ENCODE peak calls at places on chromosome 17, in six cellular contexts. I is IMR-90, F is neuronal stem cell, G is trophoblast cell, S is H1, Y is H9. Z is an unnamed sample.
A peak's percentile ranks its signal among the peaks of the same experiment; 100 is the strongest.

GRCh38 chr17:58046230-58047094 is 36.8 kb upstream of the DYNLL2 start:
- DNase-seq in Y (peak; percentile 66), I (no peak), F (no peak), G (no peak), S (peak; percentile 59), Z (no peak)

GRCh38 chr17:17769869-17770361 is 66.9 kb downstream of the SREBF1 start:
- DNase-seq in I (no peak), F (no peak), Y (no peak), S (no peak), G (no peak), Z (no peak)

GRCh38 chr17:50183439-50184001 is 17.7 kb downstream of the SGCA start:
- DNase-seq in S (no peak), F (no peak), Y (no peak), I (peak; percentile 70), G (no peak), Z (no peak)

GRCh38 chr17:74744714-74745547 is 3.5 kb upstream of the NHERF1 start:
- DNase-seq in Y (peak; percentile 91), I (peak; percentile 47), F (peak; percentile 76), G (peak; percentile 94), S (peak; percentile 100), Z (peak; percentile 68)

GRCh38 chr17:60730273-60730672 is 52.6 kb downstream of the BCAS3 start:
- DNase-seq in G (no peak), F (no peak), I (no peak), S (no peak), Y (no peak), Z (no peak)

GRCh38 chr17:4344926-4345325 is 21.5 kb downstream of the UBE2G1 start:
- DNase-seq in F (no peak), Y (no peak), G (no peak), S (no peak), I (no peak), Z (no peak)

GRCh38 chr17:72501404-72502110 is 380.7 kb downstream of the SOX9 start:
- DNase-seq in Y (no peak), S (no peak), F (no peak), I (no peak), G (peak; percentile 35), Z (no peak)

GRCh38 chr17:8300629-8301242 is 5.5 kb upstream of the SLC25A35 start:
- DNase-seq in F (peak; percentile 51), G (peak; percentile 85), S (peak; percentile 63), I (peak; percentile 64), Y (peak; percentile 89), Z (peak; percentile 70)

GRCh38 chr17:50927287-50927686 is 61.1 kb upstream of the TOB1 start:
- DNase-seq in I (no peak), G (peak; percentile 19), F (no peak), S (no peak), Y (no peak), Z (no peak)

GRCh38 chr17:55756689-55757088 is 5.8 kb downstream of the PCTP start:
- DNase-seq in F (no peak), G (no peak), S (no peak), Y (no peak), I (no peak), Z (no peak)

GRCh38 chr17:50114849-50115357 is 15.1 kb downstream of the SAMD14 start:
- DNase-seq in Y (peak; percentile 81), S (peak; percentile 66), I (peak; percentile 70), G (peak; percentile 47), F (no peak), Z (peak; percentile 77)

GRCh38 chr17:63151981-63152523 is 186.0 kb downstream of the TANC2 start:
- DNase-seq in I (peak; percentile 63), Y (no peak), S (no peak), G (no peak), F (peak; percentile 38), Z (peak; percentile 31)

GRCh38 chr17:60134396-60135159 is 15.2 kb upstream of the CA4 start:
- DNase-seq in I (peak; percentile 67), Y (no peak), F (no peak), G (no peak), S (peak; percentile 17), Z (peak; percentile 57)

GRCh38 chr17:74760404-74761105 is 12.1 kb downstream of the NHERF1 start:
- DNase-seq in F (no peak), Y (no peak), I (no peak), S (no peak), G (no peak), Z (no peak)

GRCh38 chr17:48542956-48543853 is 1.7 kb downstream of the HOXB2 start:
- DNase-seq in G (peak; percentile 63), I (peak; percentile 67), F (no peak), S (peak; percentile 84), Y (peak; percentile 79), Z (peak; percentile 66)

GRCh38 chr17:39763046-39763800 is 25.5 kb downstream of the GRB7 start:
- DNase-seq in S (no peak), Y (no peak), I (peak; percentile 35), F (no peak), G (no peak), Z (no peak)

DNA sequence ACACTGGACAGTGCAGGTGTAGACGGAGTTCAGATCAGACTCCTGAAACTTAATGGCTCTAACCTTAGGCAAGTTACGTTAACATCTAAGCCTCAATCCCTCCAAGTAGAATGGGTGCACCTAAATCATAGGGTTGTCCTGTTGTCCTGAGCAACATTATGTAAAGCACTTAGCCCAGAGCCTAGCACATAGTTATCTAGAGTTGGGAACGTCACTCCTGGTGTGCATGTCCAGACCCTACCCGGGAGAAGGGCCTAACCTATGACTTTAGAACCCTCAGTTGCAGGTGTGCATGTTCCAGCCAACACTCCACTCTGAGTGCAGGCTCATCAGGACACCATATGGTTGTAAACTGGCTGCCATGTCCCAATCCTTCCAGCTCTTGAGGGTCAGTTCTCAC is 26.0 kb downstream of the LIG3 start:
- DNase-seq in I (no peak), F (no peak), Y (no peak), S (no peak), G (no peak), Z (no peak)
- H3K14ac ChIP-seq in I (no peak overlapping the region), F (no peak overlapping the region), Y (no peak overlapping the region), S (no peak overlapping the region), G (no peak overlapping the region), Z (no peak overlapping the region)

DNA sequence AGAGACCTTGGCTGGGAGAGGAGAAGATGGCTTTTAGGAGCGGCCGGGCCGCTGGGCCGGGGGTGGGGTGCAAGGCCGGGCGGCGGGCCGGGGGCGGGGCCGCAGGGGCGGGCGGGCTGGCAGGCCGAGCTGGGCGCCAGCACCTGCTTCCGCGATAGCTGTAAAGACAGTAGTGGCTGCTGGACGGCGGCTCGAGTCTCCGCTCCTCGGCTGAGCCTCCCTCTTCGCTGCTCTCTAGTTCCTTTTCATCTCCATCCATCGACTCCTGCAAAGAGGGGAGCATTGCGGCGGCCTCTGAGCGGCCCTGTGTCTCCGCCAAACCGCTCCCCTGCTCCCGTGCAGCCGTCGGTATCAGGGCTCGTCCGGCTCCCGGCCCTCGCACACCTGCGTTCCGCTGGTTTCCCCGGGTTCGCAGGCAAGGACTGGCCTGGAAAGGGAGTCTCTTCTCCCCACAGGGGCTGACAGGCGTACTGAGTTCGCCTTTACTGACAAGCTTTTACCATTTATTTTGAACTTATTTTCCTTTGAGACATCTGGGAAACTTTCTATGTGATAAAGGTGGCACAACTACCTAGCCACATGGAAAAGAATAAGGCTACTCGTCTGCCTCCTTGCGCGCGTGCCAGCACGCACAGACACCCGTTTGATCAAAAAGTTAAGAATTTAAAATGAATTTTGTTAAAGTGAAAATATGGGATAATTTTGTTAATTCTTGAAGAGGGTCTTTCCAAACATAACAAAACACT is at the start of gene C17orf75:
- DNase-seq in I (peak; percentile 70), F (peak; percentile 66), S (peak; percentile 90), Y (peak; percentile 87), G (peak; percentile 53), Z (peak; percentile 57)
- H4K8ac ChIP-seq in I (peak within 1 kb of the TSS; percentile 96), F (peak within 1 kb of the TSS; percentile 96), S (peak within 1 kb of the TSS; percentile 91), Y (no peak within 1 kb of the TSS), G (peak within 1 kb of the TSS; percentile 94), Z (peak within 1 kb of the TSS; percentile 99)

DNA sequence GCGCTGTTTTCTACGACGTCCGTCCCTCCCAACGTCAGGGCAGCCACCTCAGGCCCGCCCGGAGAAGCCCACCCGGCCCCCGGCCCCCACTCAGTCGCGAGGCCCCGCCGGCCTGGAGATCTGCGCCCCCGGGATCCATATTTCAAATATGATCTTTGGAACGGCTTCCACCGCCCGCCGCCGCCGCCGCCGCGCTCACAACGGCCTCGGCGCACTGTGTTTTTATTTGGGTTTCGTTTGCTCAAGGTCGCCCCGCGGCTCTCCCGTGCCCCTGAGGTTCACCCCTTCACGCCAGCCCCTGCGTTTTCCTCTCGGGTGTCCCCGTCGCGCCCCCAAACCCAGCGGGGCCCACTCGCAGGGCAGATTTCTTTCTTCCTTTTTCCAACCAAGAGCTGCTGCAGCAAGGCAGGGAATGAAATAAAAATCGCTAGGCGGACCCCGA is 4.3 kb upstream of the CBX4 start:
- DNase-seq in F (no peak), S (peak; percentile 77), G (no peak), I (no peak), Y (no peak), Z (no peak)
- H3K14ac ChIP-seq in F (no peak overlapping the region), S (no peak overlapping the region), G (no peak overlapping the region), I (no peak overlapping the region), Y (no peak overlapping the region), Z (no peak overlapping the region)

DNA sequence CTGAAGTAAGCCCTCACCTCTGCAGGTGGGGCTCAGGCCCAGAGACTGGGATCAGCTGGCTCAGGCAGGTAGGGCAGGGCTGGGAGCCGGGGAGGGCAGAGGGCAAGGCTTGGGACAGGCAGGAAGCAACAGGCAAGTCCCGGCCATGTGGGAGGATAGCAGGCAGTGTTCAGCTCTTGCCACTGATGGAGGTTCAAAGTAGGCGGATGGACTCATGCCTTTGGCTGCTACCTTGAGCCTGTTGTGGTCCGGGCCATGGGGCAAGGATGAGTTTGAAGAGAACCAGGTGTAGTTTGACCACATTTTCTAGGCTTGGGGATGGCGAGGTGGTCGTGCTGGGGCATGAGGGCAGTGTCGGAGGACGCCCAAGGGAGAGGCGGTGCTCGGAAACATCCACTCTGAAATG is 2.7 kb downstream of the PRCD start:
- DNase-seq in I (no peak), Y (no peak), F (no peak), G (no peak), S (no peak), Z (no peak)
- H4K8ac ChIP-seq in I (no peak overlapping the region), Y (no peak overlapping the region), F (no peak overlapping the region), G (no peak overlapping the region), S (no peak overlapping the region), Z (peak overlapping the region; percentile 52)

DNA sequence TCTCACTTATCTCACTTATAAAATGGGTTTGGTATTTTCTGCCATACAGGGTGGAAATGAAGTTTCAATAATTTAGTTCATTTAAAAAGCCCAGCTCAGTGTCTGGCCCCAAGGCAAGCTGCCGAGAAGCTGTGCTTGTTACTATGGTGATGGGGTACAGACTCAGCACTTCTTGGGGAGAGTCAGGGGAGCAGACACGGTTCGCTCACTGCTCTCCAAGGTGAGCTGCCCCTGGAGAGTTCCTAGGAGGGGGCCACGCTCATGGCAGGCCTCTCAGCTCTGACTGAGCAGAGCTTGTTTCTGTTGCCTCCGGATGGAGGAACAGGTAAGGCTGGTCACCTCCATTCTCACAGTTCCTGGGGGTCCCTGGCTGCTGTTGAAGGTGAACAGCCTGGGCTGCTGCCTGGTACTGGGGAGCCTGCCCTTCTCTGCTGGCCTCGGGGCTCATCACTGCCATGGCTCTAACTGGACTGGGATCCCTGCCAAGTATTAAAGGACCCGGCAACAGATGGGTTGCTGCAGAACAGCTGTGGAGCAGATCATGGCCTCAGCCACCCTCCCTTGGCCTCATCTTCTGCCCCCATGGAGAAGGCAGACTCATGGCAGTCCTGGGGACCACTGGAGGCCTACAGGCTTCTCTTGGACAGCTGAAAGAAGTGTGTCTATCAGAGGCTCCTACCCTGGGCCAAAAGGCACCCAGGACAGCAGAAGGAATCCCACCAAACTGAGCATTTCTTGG is 25.8 kb upstream of the SPATA32 start:
- DNase-seq in I (no peak), F (no peak), G (no peak), Y (no peak), S (no peak), Z (no peak)
- H3K14ac ChIP-seq in I (no peak overlapping the region), F (no peak overlapping the region), G (no peak overlapping the region), Y (no peak overlapping the region), S (no peak overlapping the region), Z (no peak overlapping the region)

Z was measured in mesenchymal stem cell.